ENCODE peak calls at places on chromosomes 2 and 18, in ten cellular contexts. X, R, A, L, D, J, E, Z, F and Q are unnamed samples.

GRCh38 chr2:66957677-66958076 is 439.5 kb upstream of the ETAA1 start:
- DNase-seq in X (no peak), R (no peak), A (no peak), L (no peak), D (no peak), J (no peak), E (no peak), Z (no peak), F (no peak), Q (no peak)

GRCh38 chr2:96760986-96761832 is 507 bp downstream of the CNNM4 start:
- DNase-seq in X (peak; percentile 81), R (peak; percentile 68), A (no peak), L (no peak), D (peak; percentile 23), J (no peak), E (no peak), Z (peak; percentile 59), F (no peak), Q (peak; percentile 73)

GRCh38 chr18:69597561-69597960 is 196.9 kb downstream of the DOK6 start:
- DNase-seq in X (no peak), R (no peak), A (no peak), L (no peak), D (no peak), J (no peak), E (no peak), Z (no peak), F (no peak), Q (no peak)

GRCh38 chr2:64779117-64779690 is 125.5 kb upstream of the SERTAD2 start:
- DNase-seq in X (no peak), R (no peak), A (no peak), L (peak; percentile 100), D (no peak), J (no peak), E (peak; percentile 94), Z (no peak), F (peak; percentile 76), Q (no peak)

GRCh38 chr2:118046628-118047210 is 32.8 kb upstream of the CCDC93 start:
- DNase-seq in X (no peak), R (no peak), A (no peak), L (peak; percentile 31), D (no peak), J (no peak), E (peak; percentile 72), Z (no peak), F (no peak), Q (no peak)

GRCh38 chr2:134133622-134134312 is 120.1 kb upstream of the MGAT5 start:
- DNase-seq in X (no peak), R (no peak), A (no peak), L (no peak), D (no peak), J (no peak), E (no peak), Z (no peak), F (no peak), Q (no peak)

GRCh38 chr2:119367472-119368099 is 809 bp downstream of the DBI start:
- DNase-seq in X (peak; percentile 87), R (peak; percentile 13), A (no peak), L (peak; percentile 39), D (peak; percentile 46), J (peak; percentile 6), E (peak; percentile 49), Z (peak; percentile 9), F (no peak), Q (peak; percentile 74)

GRCh38 chr2:240511351-240512108 is 46.3 kb downstream of the ANKMY1 start:
- DNase-seq in X (no peak), R (no peak), A (no peak), L (no peak), D (no peak), J (no peak), E (no peak), Z (no peak), F (no peak), Q (no peak)

GRCh38 chr2:54966165-54966819 is 84.0 kb downstream of the RTN4 start:
- DNase-seq in X (no peak), R (no peak), A (no peak), L (no peak), D (no peak), J (no peak), E (peak; percentile 80), Z (no peak), F (no peak), Q (no peak)

GRCh38 chr18:70559446-70559845 is 270.6 kb downstream of the SOCS6 start:
- DNase-seq in X (no peak), R (no peak), A (no peak), L (no peak), D (no peak), J (no peak), E (no peak), Z (no peak), F (no peak), Q (no peak)

GRCh38 chr18:48662021-48662661 is 123.3 kb downstream of the CTIF start:
- DNase-seq in X (no peak), R (no peak), A (no peak), L (no peak), D (no peak), J (no peak), E (no peak), Z (no peak), F (no peak), Q (no peak)

GRCh38 chr2:242098445-242099128 is 229.1 kb downstream of the RTP5 start:
- DNase-seq in X (no peak), R (no peak), A (no peak), L (no peak), D (no peak), J (no peak), E (no peak), Z (no peak), F (no peak), Q (no peak)

GRCh38 chr2:16633632-16634430 is 31.8 kb downstream of the CYRIA start:
- DNase-seq in X (no peak), R (no peak), A (no peak), L (peak; percentile 97), D (no peak), J (no peak), E (peak; percentile 79), Z (no peak), F (no peak), Q (no peak)

GRCh38 chr2:62152000-62152399 is 43.9 kb upstream of the B3GNT2 start:
- DNase-seq in X (no peak), R (no peak), A (no peak), L (peak; percentile 39), D (no peak), J (no peak), E (no peak), Z (no peak), F (no peak), Q (no peak)

GRCh38 chr2:194443926-194444325 is 1213.1 kb upstream of the SLC39A10 start:
- DNase-seq in X (no peak), R (no peak), A (no peak), L (no peak), D (no peak), J (no peak), E (no peak), Z (no peak), F (no peak), Q (no peak)

GRCh38 chr18:79952996-79953559 is 1.6 kb upstream of the SLC66A2 start:
- DNase-seq in X (no peak), R (no peak), A (peak; percentile 16), L (no peak), D (no peak), J (no peak), E (no peak), Z (no peak), F (no peak), Q (no peak)

GRCh38 chr2:31138037-31138962 is at the start of gene GALNT14:
- DNase-seq in X (peak; percentile 77), R (no peak), A (no peak), L (peak; percentile 62), D (peak; percentile 55), J (no peak), E (peak; percentile 29), Z (peak; percentile 4), F (no peak), Q (peak; percentile 49)

GRCh38 chr2:18479901-18480369 is 80.5 kb downstream of the RDH14 start:
- DNase-seq in X (peak; percentile 68), R (no peak), A (no peak), L (no peak), D (no peak), J (no peak), E (no peak), Z (no peak), F (no peak), Q (no peak)

GRCh38 chr2:230205034-230205433 is 14.8 kb downstream of the SP110 start:
- DNase-seq in X (no peak), R (no peak), A (no peak), L (no peak), D (no peak), J (no peak), E (no peak), Z (no peak), F (no peak), Q (no peak)

GRCh38 chr2:24842081-24843050 is 49.1 kb downstream of the CENPO start:
- DNase-seq in X (no peak), R (no peak), A (no peak), L (no peak), D (no peak), J (no peak), E (no peak), Z (no peak), F (no peak), Q (no peak)

GRCh38 chr2:191065785-191066184 is 51.8 kb upstream of the STAT1 start:
- DNase-seq in X (no peak), R (no peak), A (no peak), L (no peak), D (no peak), J (no peak), E (no peak), Z (no peak), F (no peak), Q (no peak)